ENCODE peak calls at places on chromosomes 13 and 19, in seven cellular contexts. D is endothelial cell of umbilical vein; K is CD8-positive, alpha-beta T cell; U is pancreas; Y is HCT116; W is tibial nerve; B is coronary artery. O is an unnamed sample.

GRCh38 chr13:33937373-33938087 is 119.6 kb downstream of the RFC3 start:
- DNase-seq in D (peak), Y (peak), W (no peak), B (no peak), K (no peak), U (peak), O (no peak)

GRCh38 chr19:10727599-10728250 is 9.8 kb downstream of the DNM2 start:
- DNase-seq in K (no peak), W (no peak), Y (no peak), D (no peak), U (no peak), B (no peak), O (no peak)

GRCh38 chr19:53374288-53374687 is 8.8 kb downstream of the ZNF525 start:
- DNase-seq in W (no peak), D (no peak), Y (no peak), K (no peak), B (no peak), U (no peak), O (no peak)

GRCh38 chr13:97307882-97308624 is 85.9 kb downstream of the MBNL2 start:
- DNase-seq in D (peak), U (peak), Y (peak), B (no peak), K (no peak), W (no peak), O (no peak)

GRCh38 chr13:100724568-100724967 is 50.0 kb upstream of the TMTC4 start:
- DNase-seq in B (no peak), K (no peak), D (no peak), U (no peak), Y (no peak), W (no peak), O (no peak)

GRCh38 chr13:102863590-102863989 is 17.8 kb downstream of the ERCC5 start:
- DNase-seq in D (no peak), B (no peak), K (no peak), Y (no peak), U (no peak), W (no peak), O (no peak)

GRCh38 chr19:30223866-30224688 is 148.1 kb upstream of the ZNF536 start:
- DNase-seq in K (no peak), Y (no peak), B (no peak), W (no peak), U (no peak), D (no peak), O (no peak)

GRCh38 chr19:13621413-13621812 is 115.1 kb upstream of the CACNA1A start:
- DNase-seq in U (no peak), Y (peak), W (no peak), B (no peak), D (no peak), K (no peak), O (peak)

GRCh38 chr13:53151692-53152421 is 123.2 kb downstream of the OLFM4 start:
- DNase-seq in B (no peak), W (peak), U (peak), Y (peak), K (peak), D (peak), O (no peak)

GRCh38 chr19:46730187-46730586 is 13.3 kb upstream of the PRKD2 start:
- DNase-seq in D (no peak), K (no peak), Y (no peak), W (no peak), B (no peak), U (no peak), O (no peak)

GRCh38 chr13:34700155-34700554 is 241.9 kb upstream of the NBEA start:
- DNase-seq in Y (no peak), U (no peak), W (no peak), D (no peak), B (no peak), K (no peak), O (no peak)

GRCh38 chr13:28744091-28744536 is 25.3 kb upstream of the SLC46A3 start:
- DNase-seq in D (peak), Y (no peak), U (no peak), K (no peak), W (peak), B (no peak), O (no peak)

GRCh38 chr13:113897161-113897560 is 33.3 kb upstream of the GAS6 start:
- DNase-seq in D (peak), Y (no peak), K (no peak), W (no peak), B (peak), U (no peak), O (peak)

GRCh38 chr13:111153977-111154332 is 38.8 kb downstream of the ARHGEF7 start:
- DNase-seq in K (peak), Y (no peak), W (peak), D (no peak), U (peak), B (peak), O (no peak)

GRCh38 chr13:29532136-29532535 is 63.4 kb downstream of the SLC7A1 start:
- DNase-seq in U (no peak), D (no peak), W (no peak), B (no peak), K (no peak), Y (no peak), O (no peak)

GRCh38 chr13:60398949-60399589 is 2.0 kb downstream of the TDRD3 start:
- DNase-seq in W (no peak), B (no peak), K (no peak), D (peak), Y (no peak), U (peak), O (no peak)

GRCh38 chr19:38031423-38031770 is 124.4 kb downstream of the SIPA1L3 start:
- DNase-seq in Y (no peak), K (no peak), D (peak), W (no peak), B (no peak), U (no peak), O (no peak)

GRCh38 chr13:43298799-43299198 is 275.4 kb downstream of the DNAJC15 start:
- DNase-seq in K (no peak), W (no peak), B (no peak), U (no peak), Y (no peak), D (peak), O (no peak)

GRCh38 chr13:106381083-106381482 is 154.4 kb downstream of the EFNB2 start:
- DNase-seq in W (no peak), B (no peak), K (no peak), D (peak), Y (no peak), U (no peak), O (no peak)

GRCh38 chr13:99446242-99446641 is 55.0 kb upstream of the TM9SF2 start:
- DNase-seq in D (no peak), B (no peak), K (no peak), U (no peak), Y (peak), W (no peak), O (no peak)

GRCh38 chr19:18317998-18318800 is 4.7 kb downstream of the LSM4 start:
- DNase-seq in W (no peak), D (peak), U (no peak), K (peak), B (no peak), Y (no peak), O (no peak)

GRCh38 chr13:44281252-44282000 is 92.2 kb upstream of the SERP2 start:
- DNase-seq in D (no peak), K (no peak), B (no peak), Y (no peak), U (no peak), W (no peak), O (no peak)

GRCh38 chr13:113905942-113906341 is 42.1 kb upstream of the GAS6 start:
- DNase-seq in K (no peak), W (no peak), Y (no peak), D (no peak), B (no peak), U (no peak), O (no peak)

GRCh38 chr19:17753976-17754375 is 2.7 kb downstream of the FCHO1 start:
- DNase-seq in W (no peak), D (no peak), U (no peak), K (no peak), B (no peak), Y (no peak), O (no peak)

GRCh38 chr19:52991021-52991420 is 22.7 kb upstream of the ERVV-1 start:
- DNase-seq in D (no peak), Y (no peak), K (no peak), B (no peak), W (no peak), U (no peak), O (no peak)

GRCh38 chr13:77337159-77337558 is 10.3 kb upstream of the MYCBP2 start:
- DNase-seq in D (no peak), B (no peak), Y (no peak), K (no peak), W (no peak), U (no peak), O (no peak)

GRCh38 chr13:22463089-22463488 is 717.7 kb upstream of the SGCG start:
- DNase-seq in Y (no peak), W (no peak), D (no peak), U (no peak), K (no peak), B (no peak), O (no peak)

GRCh38 chr19:48881741-48882657 is 9.8 kb downstream of the PPP1R15A start:
- DNase-seq in U (no peak), K (peak), D (no peak), W (no peak), B (no peak), Y (no peak), O (no peak)

GRCh38 chr13:51478418-51479198 is 25.8 kb upstream of the INTS6 start:
- DNase-seq in U (no peak), B (no peak), W (no peak), D (no peak), K (no peak), Y (no peak), O (no peak)

GRCh38 chr13:85528578-85529215 is 270.5 kb downstream of the SLITRK6 start:
- DNase-seq in K (no peak), U (no peak), W (no peak), Y (no peak), D (no peak), B (no peak), O (peak)

GRCh38 chr13:107367258-107367657 is 799.3 kb upstream of the ARGLU1 start:
- DNase-seq in U (no peak), W (no peak), D (peak), Y (no peak), K (no peak), B (no peak), O (no peak)

GRCh38 chr13:52846567-52847321 is 1.7 kb downstream of the PCDH8 start:
- DNase-seq in Y (no peak), K (no peak), U (peak), D (peak), W (peak), B (no peak), O (no peak)

GRCh38 chr13:25103711-25104110 is 7.8 kb downstream of the PABPC3 start:
- DNase-seq in W (no peak), D (no peak), B (no peak), U (no peak), Y (no peak), K (no peak), O (no peak)

GRCh38 chr19:14383898-14384669 is 2.8 kb downstream of the ADGRE5 start:
- DNase-seq in Y (no peak), K (peak), D (no peak), U (no peak), W (no peak), B (no peak), O (no peak)

GRCh38 chr13:62046512-62046911 is 630.9 kb upstream of the PCDH20 start:
- DNase-seq in U (no peak), B (no peak), W (no peak), K (no peak), D (no peak), Y (no peak), O (no peak)

GRCh38 chr13:43269037-43269476 is 245.7 kb downstream of the DNAJC15 start:
- DNase-seq in U (peak), Y (no peak), B (no peak), W (no peak), K (no peak), D (peak), O (peak)

GRCh38 chr13:30396434-30397075 is 25.7 kb upstream of the UBE2L5 start:
- DNase-seq in Y (no peak), B (no peak), D (no peak), K (no peak), W (no peak), U (no peak), O (no peak)

GRCh38 chr13:112012004-112012704 is 54.8 kb upstream of the SOX1 start:
- DNase-seq in B (no peak), K (no peak), D (no peak), Y (no peak), W (no peak), U (no peak), O (no peak)

GRCh38 chr13:48266967-48267639 is 34.1 kb downstream of the ITM2B start:
- DNase-seq in K (no peak), D (no peak), Y (no peak), W (no peak), B (no peak), U (no peak), O (no peak)

GRCh38 chr13:35393886-35394285 is 82.6 kb downstream of the MAB21L1 start:
- DNase-seq in D (peak), K (no peak), U (no peak), Y (no peak), W (no peak), B (no peak), O (no peak)

GRCh38 chr19:42325896-42326771 is 699 bp downstream of the MEGF8 start:
- DNase-seq in U (peak), Y (no peak), K (peak), W (no peak), D (no peak), B (no peak), O (no peak)
- TF ChIP-seq CTCF in U (no peak), Y (peak), K (no peak), W (no peak), D (no peak), B (no peak), O (peak)

DNA sequence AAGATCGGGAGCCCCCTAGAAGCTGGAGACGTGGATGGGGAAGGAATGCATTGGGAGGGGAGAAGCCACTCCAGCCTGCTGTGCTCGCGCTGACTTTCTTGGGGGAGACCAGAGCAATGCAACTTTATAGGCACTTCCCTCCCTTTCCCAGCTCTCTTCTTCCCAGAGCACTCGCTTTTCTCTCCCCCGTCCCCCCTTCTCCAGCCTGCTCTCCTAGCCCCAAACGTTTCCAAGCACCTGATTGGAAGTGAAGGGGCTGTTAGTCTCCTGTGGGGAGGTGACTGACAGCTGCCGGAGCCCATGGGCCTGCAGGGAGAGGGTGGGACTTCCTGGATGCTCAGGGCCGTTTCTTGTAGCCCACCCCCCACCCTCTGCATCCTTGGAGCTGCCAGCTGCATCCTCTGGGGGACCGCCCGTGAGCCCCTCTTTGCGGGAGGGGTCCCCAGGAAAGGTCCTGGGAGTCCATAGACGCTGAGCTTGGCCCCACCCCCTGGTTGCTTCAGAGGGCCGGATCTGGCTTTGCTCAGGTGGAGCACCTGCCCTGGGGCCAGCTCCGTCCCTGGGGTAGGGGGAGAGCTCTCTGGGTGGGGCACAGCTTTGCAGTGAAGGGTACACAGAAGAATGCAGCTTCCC is 2.5 kb downstream of the HDGFL2 start:
- DNase-seq in Y (no peak), U (no peak), D (peak), B (no peak), W (no peak), K (no peak), O (no peak)
- H3K4me3 ChIP-seq in Y (no peak), U (no peak), D (peak), B (peak), W (no peak), K (peak), O (peak)

GRCh38 chr13:56953965-56954364 is 186.8 kb upstream of the PRR20A start:
- DNase-seq in Y (no peak), D (no peak), B (no peak), W (no peak), U (no peak), K (no peak), O (no peak)
- H3K27ac ChIP-seq in Y (no peak), D (no peak), B (no peak), W (no peak), U (no peak), K (no peak), O (no peak)

DNA sequence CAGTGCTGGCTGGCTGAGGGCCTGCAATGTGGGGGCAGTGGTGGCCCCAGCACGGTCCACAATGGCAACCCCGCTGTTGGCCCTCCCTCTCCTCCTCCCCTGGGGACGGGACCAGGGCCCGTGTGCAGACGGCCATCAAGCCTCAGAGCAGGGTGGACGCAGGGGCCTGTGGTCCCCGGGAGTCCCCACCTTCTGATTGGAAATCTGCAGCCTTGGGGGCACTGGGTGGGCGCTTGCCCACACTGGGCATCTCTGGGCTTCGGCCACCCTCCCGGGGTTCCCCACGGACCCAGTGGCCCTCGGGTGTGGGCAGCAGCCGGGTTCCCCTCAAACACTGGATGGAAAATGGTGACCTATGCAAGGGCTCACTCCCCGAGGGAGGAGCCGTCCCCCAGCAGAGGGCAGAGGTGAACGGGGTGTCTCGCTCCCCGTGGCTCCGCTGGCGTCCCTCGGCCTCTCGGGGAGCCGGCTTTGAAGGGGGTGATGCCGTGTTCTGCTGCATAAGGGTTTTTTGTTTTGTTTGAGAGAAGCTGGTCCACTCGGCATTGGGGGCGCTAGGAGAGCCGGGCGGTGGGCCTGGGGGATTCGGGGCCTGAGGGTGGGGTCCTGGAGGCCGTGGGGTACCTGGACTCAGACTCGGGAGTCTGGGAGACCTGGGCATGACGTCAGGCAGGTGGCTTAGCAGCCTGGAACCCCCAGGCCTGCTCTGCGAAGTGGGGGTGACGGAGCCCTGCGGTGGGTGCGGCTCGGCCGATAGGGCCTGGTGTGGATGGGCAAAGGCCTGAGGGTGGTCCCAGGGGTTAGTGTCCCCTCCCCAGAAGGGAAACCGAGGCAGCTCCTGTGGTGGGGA is 3.9 kb downstream of the EFNA2 start:
- DNase-seq in U (no peak), B (no peak), K (no peak), Y (no peak), W (no peak), D (no peak), O (no peak)
- TF ChIP-seq CTCF in U (no peak), B (no peak), K (no peak), Y (no peak), W (no peak), D (no peak), O (no peak)

DNA sequence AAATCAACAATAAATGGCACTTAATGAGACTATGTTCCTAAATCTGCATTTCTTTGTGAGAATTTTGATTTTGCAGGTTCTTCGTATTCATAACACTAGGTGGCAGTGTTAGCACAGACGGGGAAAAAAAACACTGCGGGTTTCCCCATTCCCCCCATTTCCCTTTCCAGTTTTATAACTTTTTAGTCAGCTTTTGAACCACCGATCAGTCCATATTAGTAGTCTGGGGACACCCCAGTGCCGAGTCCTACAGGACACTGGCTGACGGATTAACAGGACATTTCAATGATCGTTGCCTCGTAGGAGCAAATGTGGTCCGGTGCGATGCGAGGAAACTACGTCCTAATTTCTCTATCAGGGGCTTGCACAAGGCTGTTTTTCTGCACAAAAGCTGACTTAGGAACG is 234.3 kb downstream of the LMO7 start:
- DNase-seq in B (no peak), Y (no peak), D (peak), K (no peak), W (peak), U (no peak), O (no peak)
- H3K4me3 ChIP-seq in B (peak), Y (no peak), D (peak), K (peak), W (peak), U (peak), O (peak)

O was measured in AG04450.